ENCODE peak calls at places on chromosomes 4 and X, in seven cellular contexts. J is ELR, C is cardiac fibroblast, D is nucleus accumbens, K is left ventricle myocardium superior, V is NCI-H1092 treated with DMSO at 0.1 percent for 48 hours, X is Daoy. H is an unnamed sample.

GRCh38 chr4:6720202-6720699 is 4.3 kb downstream of the BLOC1S4 start:
- DNase-seq in J (peak; percentile 80), C (peak; percentile 79), D (peak; percentile 67), K (peak; percentile 90), V (peak; percentile 62), X (peak; percentile 78), H (peak; percentile 93)

GRCh38 chr4:10173754-10174749 is 57.5 kb upstream of the WDR1 start:
- DNase-seq in J (no peak), C (peak; percentile 79), D (no peak), K (peak; percentile 84), V (peak; percentile 84), X (no peak), H (peak; percentile 56)

GRCh38 chr4:176198316-176198903 is 3.0 kb upstream of the SPATA4 start:
- DNase-seq in J (no peak), C (no peak), D (no peak), K (no peak), V (no peak), X (no peak), H (peak; percentile 23)

GRCh38 chr4:102318526-102318925 is 26.8 kb downstream of the SLC39A8 start:
- DNase-seq in J (no peak), C (no peak), D (no peak), K (no peak), V (no peak), X (no peak), H (no peak)

GRCh38 chrX:81121513-81122363 is 80.0 kb downstream of the HMGN5 start:
- DNase-seq in J (peak; percentile 90), C (peak; percentile 94), D (peak; percentile 85), K (peak; percentile 89), V (peak; percentile 0), X (peak; percentile 85), H (peak; percentile 90)

GRCh38 chrX:14039344-14039743 is 9.7 kb upstream of the GEMIN8 start:
- DNase-seq in J (peak; percentile 52), C (peak; percentile 40), D (peak; percentile 0), K (no peak), V (peak; percentile 19), X (peak; percentile 8), H (peak; percentile 38)

GRCh38 chr4:105154576-105154975 is 7.9 kb downstream of the TET2 start:
- DNase-seq in J (no peak), C (no peak), D (no peak), K (no peak), V (no peak), X (no peak), H (no peak)

GRCh38 chr4:54767376-54767775 is 109.6 kb downstream of the KIT start:
- DNase-seq in J (no peak), C (no peak), D (no peak), K (no peak), V (no peak), X (no peak), H (no peak)

GRCh38 chrX:9337056-9337455 is 127.8 kb upstream of the TBL1X start:
- DNase-seq in J (no peak), C (peak; percentile 71), D (peak; percentile 4), K (no peak), V (peak; percentile 3), X (no peak), H (no peak)

GRCh38 chr4:1033840-1034551 is 22.6 kb downstream of the FGFRL1 start:
- DNase-seq in J (no peak), C (peak; percentile 94), D (peak; percentile 44), K (peak; percentile 67), V (no peak), X (no peak), H (peak; percentile 43)

GRCh38 chr4:173270312-173271027 is 63.7 kb downstream of the HMGB2 start:
- DNase-seq in J (no peak), C (peak; percentile 73), D (no peak), K (no peak), V (no peak), X (no peak), H (peak; percentile 27)